ENCODE peak calls at places on chromosomes 12 and 14, in seven cellular contexts. S is stomach, M is B cell, Z is GM10248, D is cardiac fibroblast, P is HCT116, I is heart left ventricle. T is an unnamed sample.

GRCh38 chr12:117025481-117026151 is 73.6 kb downstream of the TESC start:
- DNase-seq in S (peak; percentile 79), M (peak; percentile 47), Z (peak; percentile 79), D (peak; percentile 77), P (peak; percentile 29), I (peak; percentile 73), T (peak; percentile 76)

GRCh38 chr12:46368138-46368537 is 4.4 kb downstream of the SLC38A2 start:
- DNase-seq in S (no peak), M (no peak), Z (no peak), D (peak; percentile 53), P (no peak), I (no peak), T (no peak)

GRCh38 chr12:71639341-71639760 is 24.3 kb downstream of the ZFC3H1 start:
- DNase-seq in S (no peak), M (no peak), Z (no peak), D (no peak), P (no peak), I (no peak), T (no peak)

GRCh38 chr14:69023035-69023434 is 43.9 kb upstream of the ACTN1 start:
- DNase-seq in S (no peak), M (no peak), Z (no peak), D (no peak), P (no peak), I (no peak), T (no peak)

GRCh38 chr12:21884942-21885341 is 56.3 kb downstream of the ABCC9 start:
- DNase-seq in S (no peak), M (no peak), Z (no peak), D (no peak), P (no peak), I (no peak), T (no peak)

GRCh38 chr12:42798811-42799438 is 209.4 kb upstream of the PRICKLE1 start:
- DNase-seq in S (no peak), M (no peak), Z (no peak), D (no peak), P (no peak), I (no peak), T (no peak)

GRCh38 chr14:96083667-96084320 is 44.6 kb downstream of the C14orf132 start:
- DNase-seq in S (peak; percentile 76), M (no peak), Z (no peak), D (no peak), P (no peak), I (no peak), T (peak; percentile 60)

GRCh38 chr12:124827588-124828184 is 36.0 kb downstream of the SCARB1 start:
- DNase-seq in S (no peak), M (no peak), Z (peak; percentile 65), D (no peak), P (no peak), I (no peak), T (no peak)

GRCh38 chr12:56571131-56571530 is 49.5 kb downstream of the RBMS2 start:
- DNase-seq in S (no peak), M (no peak), Z (no peak), D (peak; percentile 31), P (no peak), I (peak; percentile 20), T (no peak)

GRCh38 chr12:49017764-49018281 is 753 bp downstream of the PRKAG1 start:
- DNase-seq in S (no peak), M (no peak), Z (no peak), D (peak; percentile 69), P (no peak), I (peak; percentile 66), T (peak; percentile 10)

GRCh38 chr12:115398311-115398781 is 714.4 kb upstream of the TBX3 start:
- DNase-seq in S (no peak), M (no peak), Z (no peak), D (peak; percentile 16), P (no peak), I (no peak), T (no peak)

GRCh38 chr14:105074601-105075053 is 9.4 kb upstream of the GPR132 start:
- DNase-seq in S (no peak), M (peak; percentile 30), Z (no peak), D (no peak), P (no peak), I (no peak), T (no peak)

GRCh38 chr14:76762617-76763361 is 1.5 kb downstream of the VASH1 start:
- DNase-seq in S (no peak), M (no peak), Z (no peak), D (no peak), P (no peak), I (no peak), T (no peak)

GRCh38 chr14:100303179-100303578 is 3.1 kb downstream of the SLC25A29 start:
- DNase-seq in S (no peak), M (no peak), Z (peak; percentile 54), D (no peak), P (no peak), I (no peak), T (peak; percentile 30)

GRCh38 chr14:96095581-96096476 is 56.7 kb downstream of the C14orf132 start:
- DNase-seq in S (peak; percentile 64), M (no peak), Z (no peak), D (peak; percentile 84), P (no peak), I (no peak), T (peak; percentile 26)

GRCh38 chr12:93060666-93061413 is 131.7 kb upstream of the EEA1 start:
- DNase-seq in S (no peak), M (no peak), Z (peak; percentile 28), D (peak; percentile 71), P (no peak), I (peak; percentile 56), T (no peak)

GRCh38 chr14:105411017-105411941 is 8.3 kb upstream of the MTA1 start:
- DNase-seq in S (peak; percentile 60), M (peak; percentile 58), Z (peak; percentile 86), D (peak; percentile 38), P (no peak), I (no peak), T (peak; percentile 60)

GRCh38 chr12:49873361-49873934 is 30.3 kb downstream of the FAIM2 start:
- DNase-seq in S (peak; percentile 41), M (no peak), Z (no peak), D (peak; percentile 70), P (no peak), I (no peak), T (no peak)

GRCh38 chr14:99233222-99234035 is 38.6 kb downstream of the BCL11B start:
- DNase-seq in S (no peak), M (no peak), Z (no peak), D (no peak), P (no peak), I (no peak), T (no peak)

GRCh38 chr12:124762384-124762783 is 101.3 kb downstream of the SCARB1 start:
- DNase-seq in S (no peak), M (no peak), Z (no peak), D (no peak), P (no peak), I (no peak), T (no peak)

GRCh38 chr12:96045566-96045965 is 10.2 kb upstream of the LTA4H start:
- DNase-seq in S (no peak), M (peak; percentile 69), Z (no peak), D (no peak), P (no peak), I (no peak), T (no peak)

GRCh38 chr12:14995583-14996425 is 23.0 kb downstream of the PDE6H start:
- DNase-seq in S (no peak), M (peak; percentile 71), Z (no peak), D (peak; percentile 87), P (peak; percentile 63), I (no peak), T (no peak)

GRCh38 chr14:66395300-66395699 is 90.9 kb upstream of the CCDC196 start:
- DNase-seq in S (no peak), M (no peak), Z (peak; percentile 17), D (no peak), P (no peak), I (no peak), T (peak; percentile 16)

DNA sequence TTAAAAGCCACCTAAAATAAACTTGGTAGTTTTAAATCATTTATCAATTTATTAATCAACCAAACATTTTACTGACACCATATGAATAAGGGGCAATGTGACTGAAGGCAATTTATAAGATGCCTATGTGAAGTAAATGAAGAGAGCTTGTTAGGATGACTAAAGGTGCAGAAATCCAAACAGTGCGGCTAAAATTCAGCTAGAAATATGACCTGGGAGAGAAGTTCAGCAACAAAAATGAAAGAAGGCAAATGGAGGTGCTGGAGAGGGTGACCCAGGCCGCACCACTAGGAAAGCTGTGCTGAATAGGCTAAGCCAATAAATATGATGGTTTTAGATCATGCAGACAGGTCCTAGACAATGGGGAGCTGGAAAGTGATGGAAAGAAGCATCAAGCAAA is 403.7 kb downstream of the BTG1 start:
- DNase-seq in S (no peak), M (no peak), Z (no peak), D (no peak), P (no peak), I (no peak), T (no peak)
- TF ChIP-seq CTCF in S (no peak), M (no peak), Z (no peak), D (no peak), P (no peak), I (no peak), T (no peak)

DNA sequence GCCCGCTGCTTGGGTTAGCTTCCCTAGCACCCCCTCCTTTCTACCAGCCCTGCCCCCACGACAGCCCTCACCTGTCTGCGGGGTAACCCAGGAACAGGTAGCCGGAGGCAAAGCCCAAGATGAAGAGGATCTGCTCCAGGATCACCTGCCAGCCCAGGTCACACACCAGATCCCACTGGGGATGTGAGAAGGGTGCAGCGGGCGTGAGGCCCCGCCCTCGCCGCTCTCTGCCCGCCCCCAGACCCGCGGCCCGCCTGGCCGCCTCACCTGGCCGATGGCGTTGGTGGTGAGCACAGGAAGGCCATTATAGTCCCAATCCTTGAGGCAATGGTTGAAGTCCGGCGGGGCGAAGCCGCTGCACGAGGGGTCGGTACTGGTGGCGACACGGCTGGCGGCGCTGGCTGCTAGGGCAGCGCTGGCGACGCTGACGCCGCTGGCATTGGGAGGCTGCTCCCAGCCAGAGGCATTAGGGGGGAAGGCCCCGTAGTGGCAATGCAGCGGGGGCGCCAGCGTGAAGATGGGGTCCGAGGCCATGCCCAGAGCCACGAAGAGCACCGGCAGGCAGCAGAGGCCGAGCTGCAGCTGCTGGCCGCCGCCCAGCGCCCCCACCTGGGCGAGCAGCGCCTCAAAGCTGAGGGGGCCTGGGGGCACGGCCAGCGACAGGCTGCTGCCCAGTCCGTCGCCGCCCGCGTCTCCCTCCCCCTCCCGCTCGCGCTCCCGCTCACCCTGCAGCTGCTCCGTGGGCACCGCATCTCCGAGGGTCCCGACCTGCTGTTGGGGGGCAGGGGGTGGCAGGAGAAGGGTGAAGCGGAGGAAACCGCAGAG is 794 bp downstream of the SLC22A17 start:
- DNase-seq in S (no peak), M (no peak), Z (no peak), D (no peak), P (no peak), I (no peak), T (no peak)
- TF ChIP-seq CTCF in S (no peak), M (no peak), Z (no peak), D (no peak), P (no peak), I (no peak), T (no peak)

DNA sequence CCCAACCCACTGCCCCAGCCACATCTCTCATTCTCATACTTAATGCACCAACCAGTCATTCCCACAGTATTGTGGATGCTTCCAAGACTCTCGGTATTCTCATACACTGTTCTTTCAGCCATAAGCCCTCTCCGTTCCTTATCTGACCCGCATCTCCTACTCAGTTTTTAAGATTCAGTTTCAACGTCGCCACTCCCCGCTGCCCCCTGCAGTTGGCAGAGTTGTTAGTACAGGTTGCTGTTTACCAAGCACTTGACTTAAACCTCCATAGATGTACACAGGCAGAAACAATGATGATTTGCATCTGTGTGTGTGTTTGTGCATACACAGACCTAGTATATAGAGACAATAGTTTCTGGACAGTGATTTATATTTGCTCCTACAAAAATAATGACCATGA is 40.2 kb downstream of the PAH start:
- DNase-seq in S (no peak), M (no peak), Z (no peak), D (no peak), P (peak; percentile 13), I (no peak), T (no peak)
- TF ChIP-seq CTCF in S (no peak), M (no peak), Z (no peak), D (no peak), P (peak; percentile 71), I (no peak), T (no peak)

GRCh38 chr12:118420673-118421072 is 44.3 kb downstream of the SUDS3 start:
- DNase-seq in S (no peak), M (no peak), Z (no peak), D (no peak), P (no peak), I (no peak), T (no peak)
- TF ChIP-seq CTCF in S (no peak), M (no peak), Z (no peak), D (no peak), P (no peak), I (no peak), T (no peak)